ENCODE peak calls at places on chromosomes 1 and 21, in eight cellular contexts. Z is RPMI7951; X is NK-92 treated with Interleukin-12 subunit alpha and Interleukin-12 subunit beta, amount 100 ng/mL, for 24 hours; I is dorsolateral prefrontal cortex; Y is activated T-cell treated with anti-CD3 and anti-CD28 coated beads, Interleukin-2, amount 50 U/mL, for 72 hours; W is right atrium auricular region; U is A549; E is neural progenitor cell. D is an unnamed sample.

GRCh38 chr21:32807717-32808380 is 36.3 kb upstream of the PAXBP1 start:
- DNase-seq in X (no peak), Z (no peak), W (no peak), Y (no peak), U (no peak), E (peak), I (no peak), D (no peak)

GRCh38 chr1:23651069-23651808 is 40.4 kb upstream of the RPL11 start:
- DNase-seq in E (no peak), W (peak), I (no peak), Z (peak), Y (no peak), U (peak), X (no peak), D (peak)

GRCh38 chr1:119220980-119221379 is 80.5 kb upstream of the WARS2 start:
- DNase-seq in I (no peak), Y (no peak), Z (no peak), X (no peak), U (no peak), W (no peak), E (no peak), D (no peak)

GRCh38 chr1:163361123-163361934 is 39.6 kb downstream of the NUF2 start:
- DNase-seq in W (no peak), E (peak), X (no peak), U (peak), I (no peak), Y (no peak), Z (peak), D (peak)

GRCh38 chr1:232630047-232630893 is at the start of gene SIPA1L2:
- DNase-seq in W (peak), U (peak), X (no peak), E (peak), Y (peak), I (peak), Z (peak), D (peak)

GRCh38 chr21:45356653-45357435 is 48.1 kb upstream of the COL18A1 start:
- DNase-seq in Y (no peak), I (no peak), X (no peak), Z (no peak), E (peak), W (no peak), U (no peak), D (no peak)

GRCh38 chr1:228906461-228906860 is 171.2 kb downstream of the RHOU start:
- DNase-seq in X (no peak), E (no peak), U (no peak), W (no peak), Y (no peak), Z (no peak), I (no peak), D (no peak)

GRCh38 chr1:218481116-218481775 is 136.1 kb downstream of the TGFB2 start:
- DNase-seq in E (no peak), X (no peak), U (peak), Z (peak), W (no peak), Y (no peak), I (no peak), D (peak)